ENCODE peak calls at places on chromosome 10, in nine cellular contexts. One of them, this sample, is unnamed.

GRCh38 chr10:132133005-132133404 is 53.7 kb upstream of the DPYSL4 start:
- DNase-seq in IMR-90: no peak
- DNase-seq in CD8-positive, alpha-beta T cell: no peak
- DNase-seq in A673: no peak
- DNase-seq in chondrocyte: peak
- DNase-seq in activated CD4-positive, alpha-beta T cell treated with anti-CD3 and anti-CD28 coated beads, Interleukin-2, amount 10 ng/mL, durations not matched to agents 24 days and 14 days: no peak
- DNase-seq in D341Med: no peak
- DNase-seq in NCI-H460: no peak
- DNase-seq in cardiac septum: no peak
- DNase-seq in this sample: no peak

GRCh38 chr10:52979295-52980025 is 206.9 kb upstream of the MBL2 start:
- DNase-seq in CD8-positive, alpha-beta T cell: no peak
- DNase-seq in chondrocyte: no peak
- DNase-seq in D341Med: no peak
- DNase-seq in activated CD4-positive, alpha-beta T cell treated with anti-CD3 and anti-CD28 coated beads, Interleukin-2, amount 10 ng/mL, durations not matched to agents 24 days and 14 days: no peak
- DNase-seq in A673: no peak
- DNase-seq in IMR-90: no peak
- DNase-seq in cardiac septum: no peak
- DNase-seq in NCI-H460: no peak
- DNase-seq in this sample: no peak

GRCh38 chr10:98460837-98461499 is 14.2 kb upstream of the HPS1 start:
- DNase-seq in D341Med: no peak
- DNase-seq in chondrocyte: no peak
- DNase-seq in activated CD4-positive, alpha-beta T cell treated with anti-CD3 and anti-CD28 coated beads, Interleukin-2, amount 10 ng/mL, durations not matched to agents 24 days and 14 days: no peak
- DNase-seq in cardiac septum: no peak
- DNase-seq in NCI-H460: peak
- DNase-seq in IMR-90: peak
- DNase-seq in CD8-positive, alpha-beta T cell: no peak
- DNase-seq in A673: peak
- DNase-seq in this sample: no peak

GRCh38 chr10:73581912-73582311 is 9.2 kb downstream of the USP54 start:
- DNase-seq in chondrocyte: no peak
- DNase-seq in A673: no peak
- DNase-seq in CD8-positive, alpha-beta T cell: no peak
- DNase-seq in cardiac septum: no peak
- DNase-seq in NCI-H460: no peak
- DNase-seq in activated CD4-positive, alpha-beta T cell treated with anti-CD3 and anti-CD28 coated beads, Interleukin-2, amount 10 ng/mL, durations not matched to agents 24 days and 14 days: no peak
- DNase-seq in D341Med: no peak
- DNase-seq in IMR-90: no peak
- DNase-seq in this sample: no peak

GRCh38 chr10:46543379-46544014 is 13.0 kb downstream of the GPRIN2 start:
- DNase-seq in chondrocyte: peak
- DNase-seq in NCI-H460: no peak
- DNase-seq in CD8-positive, alpha-beta T cell: no peak
- DNase-seq in IMR-90: no peak
- DNase-seq in A673: no peak
- DNase-seq in cardiac septum: peak
- DNase-seq in activated CD4-positive, alpha-beta T cell treated with anti-CD3 and anti-CD28 coated beads, Interleukin-2, amount 10 ng/mL, durations not matched to agents 24 days and 14 days: no peak
- DNase-seq in D341Med: no peak
- DNase-seq in this sample: no peak

GRCh38 chr10:114821293-114821914 is at the start of gene FHIP2A:
- DNase-seq in IMR-90: peak
- DNase-seq in cardiac septum: peak
- DNase-seq in chondrocyte: peak
- DNase-seq in NCI-H460: peak
- DNase-seq in CD8-positive, alpha-beta T cell: peak
- DNase-seq in activated CD4-positive, alpha-beta T cell treated with anti-CD3 and anti-CD28 coated beads, Interleukin-2, amount 10 ng/mL, durations not matched to agents 24 days and 14 days: peak
- DNase-seq in A673: peak
- DNase-seq in D341Med: peak
- DNase-seq in this sample: peak

GRCh38 chr10:24376731-24377130 is 167.8 kb downstream of the KIAA1217 start:
- DNase-seq in cardiac septum: no peak
- DNase-seq in NCI-H460: no peak
- DNase-seq in A673: no peak
- DNase-seq in CD8-positive, alpha-beta T cell: no peak
- DNase-seq in IMR-90: no peak
- DNase-seq in activated CD4-positive, alpha-beta T cell treated with anti-CD3 and anti-CD28 coated beads, Interleukin-2, amount 10 ng/mL, durations not matched to agents 24 days and 14 days: no peak
- DNase-seq in D341Med: no peak
- DNase-seq in chondrocyte: no peak
- DNase-seq in this sample: no peak

GRCh38 chr10:6019796-6020195 is 42.4 kb downstream of the IL2RA start:
- DNase-seq in A673: no peak
- DNase-seq in NCI-H460: no peak
- DNase-seq in activated CD4-positive, alpha-beta T cell treated with anti-CD3 and anti-CD28 coated beads, Interleukin-2, amount 10 ng/mL, durations not matched to agents 24 days and 14 days: no peak
- DNase-seq in CD8-positive, alpha-beta T cell: no peak
- DNase-seq in D341Med: no peak
- DNase-seq in cardiac septum: no peak
- DNase-seq in chondrocyte: no peak
- DNase-seq in IMR-90: no peak
- DNase-seq in this sample: no peak